ENCODE peak calls at places on chromosomes 7 and 10, in nine cellular contexts. E is body of pancreas, C is breast epithelium, O is A549, Q is spleen, L is HCT116, A is sigmoid colon, R is upper lobe of left lung, K is Peyer's patch. B is an unnamed sample.

GRCh38 chr7:90552521-90552920 is 43.6 kb upstream of the CDK14 start:
- DNase-seq in Q (no peak), O (no peak), K (no peak), A (no peak), R (no peak), L (no peak), C (no peak), E (no peak), B (no peak)

GRCh38 chr10:129468187-129468586 is 1.1 kb downstream of the MGMT start:
- DNase-seq in E (no peak), O (no peak), L (no peak), R (no peak), K (no peak), C (no peak), A (no peak), Q (peak; percentile 64), B (no peak)

GRCh38 chr10:129417882-129418281 is 49.2 kb upstream of the MGMT start:
- DNase-seq in Q (no peak), K (no peak), O (no peak), R (no peak), L (no peak), E (no peak), A (no peak), C (no peak), B (no peak)

GRCh38 chr7:28808786-28809533 is 149.2 kb downstream of the TRIL start:
- DNase-seq in A (no peak), R (no peak), K (peak; percentile 82), O (no peak), Q (peak; percentile 81), C (no peak), L (no peak), E (no peak), B (peak; percentile 26)

GRCh38 chr10:73497623-73498022 is 1.8 kb upstream of the PPP3CB start:
- DNase-seq in E (no peak), R (no peak), A (no peak), L (no peak), Q (no peak), O (no peak), K (no peak), C (no peak), B (no peak)

GRCh38 chr7:121480058-121480457 is 84.0 kb upstream of the FAM3C start:
- DNase-seq in K (no peak), R (no peak), O (no peak), L (no peak), A (no peak), Q (no peak), C (no peak), E (no peak), B (no peak)

GRCh38 chr10:16520900-16521299 is 779 bp downstream of the C1QL3 start:
- DNase-seq in Q (peak; percentile 75), L (no peak), R (no peak), K (no peak), E (no peak), C (no peak), A (no peak), O (no peak), B (no peak)

GRCh38 chr7:70289067-70289466 is 690.8 kb downstream of the AUTS2 start:
- DNase-seq in Q (no peak), O (no peak), C (no peak), K (no peak), R (no peak), E (no peak), L (no peak), A (no peak), B (no peak)

GRCh38 chr7:145293793-145294153 is 457.9 kb upstream of the TPK1 start:
- DNase-seq in C (no peak), K (no peak), A (no peak), E (no peak), O (no peak), Q (no peak), R (no peak), L (no peak), B (no peak)

GRCh38 chr7:133481676-133482075 is 228.8 kb downstream of the EXOC4 start:
- DNase-seq in Q (no peak), L (no peak), C (no peak), E (no peak), K (no peak), O (peak; percentile 1), R (no peak), A (no peak), B (peak; percentile 48)

GRCh38 chr7:129767120-129768011 is 155.8 kb downstream of the NRF1 start:
- DNase-seq in C (no peak), Q (peak; percentile 48), A (no peak), K (no peak), R (no peak), E (no peak), O (no peak), L (no peak), B (no peak)

GRCh38 chr7:129771201-129771927 is 159.8 kb downstream of the NRF1 start:
- DNase-seq in E (no peak), A (no peak), K (no peak), L (no peak), C (no peak), R (no peak), Q (peak; percentile 66), O (no peak), B (no peak)

GRCh38 chr7:129769866-129770808 is 158.6 kb downstream of the NRF1 start:
- DNase-seq in A (no peak), K (no peak), C (no peak), E (no peak), R (no peak), O (no peak), Q (peak; percentile 51), L (no peak), B (no peak)

GRCh38 chr7:129768614-129769399 is 157.3 kb downstream of the NRF1 start:
- DNase-seq in O (no peak), L (no peak), K (no peak), R (no peak), E (no peak), Q (peak; percentile 64), A (no peak), C (no peak), B (no peak)

GRCh38 chr7:129769400-129769774 is 157.9 kb downstream of the NRF1 start:
- DNase-seq in Q (peak; percentile 63), A (no peak), K (no peak), R (no peak), O (no peak), E (no peak), C (no peak), L (no peak), B (no peak)
- H3K4me1 ChIP-seq in Q (peaks cover 10% of the 10 kb centered on the region), A (no peaks in the 10 kb centered on the region), K (no peaks in the 10 kb centered on the region), R (no peaks in the 10 kb centered on the region), O (peaks cover 8% of the 10 kb centered on the region), E (no peaks in the 10 kb centered on the region), C (no peaks in the 10 kb centered on the region), L (peaks cover 5% of the 10 kb centered on the region), B (no peaks in the 10 kb centered on the region)

GRCh38 chr10:61869772-61870520 is 31.6 kb upstream of the ARID5B start:
- DNase-seq in Q (no peak), A (no peak), O (no peak), C (no peak), R (no peak), E (no peak), K (no peak), L (no peak), B (no peak)

GRCh38 chr10:61871487-61871886 is 30.0 kb upstream of the ARID5B start:
- DNase-seq in E (no peak), Q (no peak), O (no peak), A (no peak), K (no peak), C (no peak), R (no peak), L (no peak), B (no peak)

GRCh38 chr10:61870521-61870895 is 31.0 kb upstream of the ARID5B start:
- DNase-seq in K (no peak), L (no peak), O (no peak), Q (no peak), A (no peak), C (no peak), R (no peak), E (no peak), B (no peak)

GRCh38 chr10:61866700-61867368 is 34.7 kb upstream of the ARID5B start:
- DNase-seq in O (no peak), E (no peak), C (no peak), R (no peak), Q (no peak), K (no peak), A (no peak), L (no peak), B (no peak)

DNA sequence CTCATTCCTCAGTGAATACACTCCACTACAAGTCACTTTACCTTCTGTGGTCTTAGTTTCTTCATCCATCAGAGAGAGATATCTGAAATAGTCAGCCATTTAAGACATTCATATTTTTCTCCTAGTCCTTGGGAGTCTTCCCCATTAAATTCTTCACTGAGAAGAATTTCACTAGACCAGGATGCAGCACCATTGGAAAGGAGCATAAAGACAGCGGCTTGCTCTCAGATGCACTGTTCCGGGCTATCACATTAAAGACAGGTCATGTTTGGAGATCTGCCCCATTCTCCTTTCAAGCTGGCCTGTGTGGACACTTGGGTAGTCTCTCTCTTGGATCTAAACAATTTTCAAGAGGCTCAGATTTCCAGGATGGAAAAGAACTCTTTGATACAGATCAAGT is 32.2 kb upstream of the ARID5B start:
- DNase-seq in K (no peak), L (no peak), E (no peak), R (no peak), O (no peak), A (no peak), Q (no peak), C (no peak), B (no peak)
- TF ChIP-seq POLR2A in K (no peak), L (no peak), E (no peak), R (no peak), O (no peak), A (no peak), Q (no peak), C (no peak), B (no peak)

GRCh38 chr7:105651798-105652197 is 70.5 kb upstream of the EFCAB10 start:
- DNase-seq in Q (no peak), L (no peak), O (no peak), K (no peak), E (no peak), R (no peak), A (peak; percentile 19), C (no peak), B (no peak)

GRCh38 chr7:105652359-105652993 is 71.2 kb upstream of the EFCAB10 start:
- DNase-seq in C (peak; percentile 52), K (peak; percentile 56), L (peak; percentile 26), Q (peak; percentile 89), O (peak; percentile 71), E (peak; percentile 83), A (peak; percentile 92), R (peak; percentile 77), B (peak; percentile 75)

GRCh38 chr7:105654994-105655900 is 74.0 kb upstream of the EFCAB10 start:
- DNase-seq in L (no peak), K (no peak), E (peak; percentile 55), Q (no peak), A (peak; percentile 67), R (peak; percentile 34), C (no peak), O (no peak), B (no peak)

GRCh38 chr7:105654095-105654686 is 72.9 kb upstream of the EFCAB10 start:
- DNase-seq in K (no peak), O (no peak), A (peak; percentile 41), R (peak; percentile 39), Q (no peak), C (no peak), E (no peak), L (no peak), B (no peak)

GRCh38 chr7:105653441-105654005 is 72.2 kb upstream of the EFCAB10 start:
- DNase-seq in Q (no peak), O (no peak), K (no peak), E (no peak), C (no peak), A (peak; percentile 60), R (peak; percentile 17), L (no peak), B (no peak)
- H3K4me1 ChIP-seq in Q (peaks cover 24% of the 10 kb centered on the region), O (peaks cover 30% of the 10 kb centered on the region), K (no peaks in the 10 kb centered on the region), E (peaks cover 43% of the 10 kb centered on the region), C (no peaks in the 10 kb centered on the region), A (peaks cover 38% of the 10 kb centered on the region), R (peaks cover 20% of the 10 kb centered on the region), L (peaks cover 20% of the 10 kb centered on the region), B (no peaks in the 10 kb centered on the region)

GRCh38 chr7:32942783-32943653 is 14.2 kb upstream of the FKBP9 start:
- DNase-seq in O (peak; percentile 81), Q (peak; percentile 96), L (peak; percentile 50), C (peak; percentile 48), K (peak; percentile 70), R (peak; percentile 87), E (peak; percentile 81), A (peak; percentile 89), B (peak; percentile 86)
- TF ChIP-seq POLR2A in O (peak; percentile 29), Q (no peak), L (peak; percentile 17), C (no peak), K (no peak), R (no peak), E (peak; percentile 55), A (no peak), B (peak; percentile 57)